ENCODE peak calls at places on chromosome 1, in seven cellular contexts. One of them, this sample, is unnamed.

GRCh38 chr1:175673236-175674150 is 69.9 kb downstream of the TNR start:
- DNase-seq in breast epithelium: no peak
- DNase-seq in stimulated activated CD8-positive, alpha-beta memory T cell treated with anti-CD3 and anti-CD28 coated beads, Interleukin-4, amount 100 ng/mL, for 1 hour: no peak
- DNase-seq in hepatocyte: no peak
- DNase-seq in effector memory CD8-positive, alpha-beta T cell: no peak
- DNase-seq in left colon: no peak
- DNase-seq in mucosa of descending colon: no peak
- DNase-seq in this sample: no peak

GRCh38 chr1:101098327-101098726 is 72.7 kb upstream of the DPH5 start:
- DNase-seq in breast epithelium: no peak
- DNase-seq in stimulated activated CD8-positive, alpha-beta memory T cell treated with anti-CD3 and anti-CD28 coated beads, Interleukin-4, amount 100 ng/mL, for 1 hour: no peak
- DNase-seq in hepatocyte: no peak
- DNase-seq in effector memory CD8-positive, alpha-beta T cell: no peak
- DNase-seq in left colon: no peak
- DNase-seq in mucosa of descending colon: no peak
- DNase-seq in this sample: no peak

GRCh38 chr1:115505157-115505571 is 136.6 kb upstream of the VANGL1 start:
- DNase-seq in breast epithelium: no peak
- DNase-seq in stimulated activated CD8-positive, alpha-beta memory T cell treated with anti-CD3 and anti-CD28 coated beads, Interleukin-4, amount 100 ng/mL, for 1 hour: no peak
- DNase-seq in hepatocyte: no peak
- DNase-seq in effector memory CD8-positive, alpha-beta T cell: no peak
- DNase-seq in left colon: no peak
- DNase-seq in mucosa of descending colon: no peak
- DNase-seq in this sample: no peak

GRCh38 chr1:207021139-207021861 is 11.3 kb downstream of the C1orf116 start:
- DNase-seq in breast epithelium: no peak
- DNase-seq in stimulated activated CD8-positive, alpha-beta memory T cell treated with anti-CD3 and anti-CD28 coated beads, Interleukin-4, amount 100 ng/mL, for 1 hour: no peak
- DNase-seq in hepatocyte: no peak
- DNase-seq in effector memory CD8-positive, alpha-beta T cell: no peak
- DNase-seq in left colon: no peak
- DNase-seq in mucosa of descending colon: no peak
- DNase-seq in this sample: no peak

GRCh38 chr1:59433440-59433813 is 136.5 kb downstream of the FGGY start:
- DNase-seq in breast epithelium: no peak
- DNase-seq in stimulated activated CD8-positive, alpha-beta memory T cell treated with anti-CD3 and anti-CD28 coated beads, Interleukin-4, amount 100 ng/mL, for 1 hour: no peak
- DNase-seq in hepatocyte: no peak
- DNase-seq in effector memory CD8-positive, alpha-beta T cell: no peak
- DNase-seq in left colon: no peak
- DNase-seq in mucosa of descending colon: no peak
- DNase-seq in this sample: no peak

GRCh38 chr1:238318294-238318908 is 427.7 kb upstream of the ZP4 start:
- DNase-seq in breast epithelium: no peak
- DNase-seq in stimulated activated CD8-positive, alpha-beta memory T cell treated with anti-CD3 and anti-CD28 coated beads, Interleukin-4, amount 100 ng/mL, for 1 hour: no peak
- DNase-seq in hepatocyte: peak; percentile 15
- DNase-seq in effector memory CD8-positive, alpha-beta T cell: no peak
- DNase-seq in left colon: no peak
- DNase-seq in mucosa of descending colon: no peak
- DNase-seq in this sample: no peak

GRCh38 chr1:109655624-109656519 is at the start of gene GSTM4:
- DNase-seq in breast epithelium: peak; percentile 63
- DNase-seq in stimulated activated CD8-positive, alpha-beta memory T cell treated with anti-CD3 and anti-CD28 coated beads, Interleukin-4, amount 100 ng/mL, for 1 hour: peak; percentile 38
- DNase-seq in hepatocyte: peak; percentile 94
- DNase-seq in effector memory CD8-positive, alpha-beta T cell: peak; percentile 35
- DNase-seq in left colon: peak; percentile 91
- DNase-seq in mucosa of descending colon: peak; percentile 93
- DNase-seq in this sample: peak; percentile 94

GRCh38 chr1:183723571-183723970 is 70.5 kb upstream of the APOBEC4 start:
- DNase-seq in breast epithelium: no peak
- DNase-seq in stimulated activated CD8-positive, alpha-beta memory T cell treated with anti-CD3 and anti-CD28 coated beads, Interleukin-4, amount 100 ng/mL, for 1 hour: no peak
- DNase-seq in hepatocyte: no peak
- DNase-seq in effector memory CD8-positive, alpha-beta T cell: no peak
- DNase-seq in left colon: no peak
- DNase-seq in mucosa of descending colon: no peak
- DNase-seq in this sample: no peak

GRCh38 chr1:217253985-217254384 is 376.9 kb downstream of the GPATCH2 start:
- DNase-seq in breast epithelium: no peak
- DNase-seq in stimulated activated CD8-positive, alpha-beta memory T cell treated with anti-CD3 and anti-CD28 coated beads, Interleukin-4, amount 100 ng/mL, for 1 hour: no peak
- DNase-seq in hepatocyte: no peak
- DNase-seq in effector memory CD8-positive, alpha-beta T cell: no peak
- DNase-seq in left colon: no peak
- DNase-seq in mucosa of descending colon: no peak
- DNase-seq in this sample: no peak

GRCh38 chr1:29197993-29198392 is 16.3 kb upstream of the SRSF4 start:
- DNase-seq in breast epithelium: no peak
- DNase-seq in stimulated activated CD8-positive, alpha-beta memory T cell treated with anti-CD3 and anti-CD28 coated beads, Interleukin-4, amount 100 ng/mL, for 1 hour: no peak
- DNase-seq in hepatocyte: no peak
- DNase-seq in effector memory CD8-positive, alpha-beta T cell: no peak
- DNase-seq in left colon: no peak
- DNase-seq in mucosa of descending colon: no peak
- DNase-seq in this sample: no peak

GRCh38 chr1:230048322-230048721 is 18.7 kb upstream of the GALNT2 start:
- DNase-seq in breast epithelium: no peak
- DNase-seq in stimulated activated CD8-positive, alpha-beta memory T cell treated with anti-CD3 and anti-CD28 coated beads, Interleukin-4, amount 100 ng/mL, for 1 hour: no peak
- DNase-seq in hepatocyte: no peak
- DNase-seq in effector memory CD8-positive, alpha-beta T cell: no peak
- DNase-seq in left colon: no peak
- DNase-seq in mucosa of descending colon: no peak
- DNase-seq in this sample: no peak

GRCh38 chr1:110548381-110548780 is 29.4 kb upstream of the KCNA10 start:
- DNase-seq in breast epithelium: no peak
- DNase-seq in stimulated activated CD8-positive, alpha-beta memory T cell treated with anti-CD3 and anti-CD28 coated beads, Interleukin-4, amount 100 ng/mL, for 1 hour: no peak
- DNase-seq in hepatocyte: peak; percentile 76
- DNase-seq in effector memory CD8-positive, alpha-beta T cell: no peak
- DNase-seq in left colon: no peak
- DNase-seq in mucosa of descending colon: no peak
- DNase-seq in this sample: peak; percentile 74

GRCh38 chr1:43277116-43277876 is 7.5 kb downstream of the TMEM125 start:
- DNase-seq in breast epithelium: no peak
- DNase-seq in stimulated activated CD8-positive, alpha-beta memory T cell treated with anti-CD3 and anti-CD28 coated beads, Interleukin-4, amount 100 ng/mL, for 1 hour: no peak
- DNase-seq in hepatocyte: no peak
- DNase-seq in effector memory CD8-positive, alpha-beta T cell: no peak
- DNase-seq in left colon: no peak
- DNase-seq in mucosa of descending colon: no peak
- DNase-seq in this sample: peak; percentile 21

GRCh38 chr1:208527197-208527596 is 283.0 kb upstream of the PLXNA2 start:
- DNase-seq in breast epithelium: no peak
- DNase-seq in stimulated activated CD8-positive, alpha-beta memory T cell treated with anti-CD3 and anti-CD28 coated beads, Interleukin-4, amount 100 ng/mL, for 1 hour: no peak
- DNase-seq in hepatocyte: no peak
- DNase-seq in effector memory CD8-positive, alpha-beta T cell: no peak
- DNase-seq in left colon: no peak
- DNase-seq in mucosa of descending colon: no peak
- DNase-seq in this sample: peak; percentile 16

GRCh38 chr1:184891440-184891839 is 82.9 kb downstream of the NIBAN1 start:
- DNase-seq in breast epithelium: no peak
- DNase-seq in stimulated activated CD8-positive, alpha-beta memory T cell treated with anti-CD3 and anti-CD28 coated beads, Interleukin-4, amount 100 ng/mL, for 1 hour: no peak
- DNase-seq in hepatocyte: no peak
- DNase-seq in effector memory CD8-positive, alpha-beta T cell: no peak
- DNase-seq in left colon: no peak
- DNase-seq in mucosa of descending colon: no peak
- DNase-seq in this sample: no peak

This sample was measured in endodermal cell.